ENCODE peak calls at places on chromosomes 11 and 22, in four cellular contexts. Q is esophagus muscularis mucosa, A is adrenal gland, Y is HL-60. T is an unnamed sample.

GRCh38 chr11:86955674-86956522 is 703 bp upstream of the FZD4 start:
- DNase-seq in Q (peak; percentile 96), A (peak; percentile 86), Y (no peak), T (peak; percentile 90)

GRCh38 chr11:63020671-63021255 is 5.1 kb upstream of the SLC22A8 start:
- DNase-seq in Q (no peak), A (no peak), Y (no peak), T (no peak)

GRCh38 chr11:69099193-69099592 is 50.5 kb downstream of the TPCN2 start:
- DNase-seq in Q (no peak), A (no peak), Y (no peak), T (no peak)

GRCh38 chr11:109040303-109040702 is 375.4 kb downstream of the DDX10 start:
- DNase-seq in Q (peak; percentile 7), A (no peak), Y (no peak), T (no peak)

GRCh38 chr11:70185348-70186055 is 17.6 kb upstream of the FADD start:
- DNase-seq in Q (no peak), A (no peak), Y (no peak), T (no peak)

GRCh38 chr11:9172394-9172793 is 81.0 kb upstream of the SCUBE2 start:
- DNase-seq in Q (no peak), A (no peak), Y (no peak), T (no peak)

GRCh38 chr11:73189315-73189714 is 28.8 kb upstream of the P2RY2 start:
- DNase-seq in Q (no peak), A (peak; percentile 47), Y (peak; percentile 58), T (no peak)

GRCh38 chr11:35466058-35466457 is 46.7 kb upstream of the SLC1A2 start:
- DNase-seq in Q (no peak), A (no peak), Y (no peak), T (no peak)

GRCh38 chr11:79100093-79100704 is 340.6 kb downstream of the TENM4 start:
- DNase-seq in Q (no peak), A (peak; percentile 44), Y (peak; percentile 25), T (no peak)

GRCh38 chr11:44468338-44468988 is 97.0 kb upstream of the CD82 start:
- DNase-seq in Q (no peak), A (no peak), Y (no peak), T (no peak)

GRCh38 chr22:36191106-36191836 is 10.3 kb downstream of the APOL4 start:
- DNase-seq in Q (no peak), A (peak; percentile 89), Y (no peak), T (peak; percentile 55)

GRCh38 chr22:32411388-32411787 is 659 bp downstream of the RTCB start:
- DNase-seq in Q (peak; percentile 57), A (no peak), Y (no peak), T (no peak)

GRCh38 chr11:75873417-75874148 is 58.6 kb downstream of the UVRAG start:
- DNase-seq in Q (no peak), A (no peak), Y (no peak), T (no peak)

GRCh38 chr11:130609121-130610035 is 160.9 kb downstream of the ADAMTS15 start:
- DNase-seq in Q (peak; percentile 96), A (peak; percentile 61), Y (no peak), T (peak; percentile 64)

GRCh38 chr11:122796128-122796717 is 42.1 kb upstream of the CRTAM start:
- DNase-seq in Q (no peak), A (peak; percentile 52), Y (no peak), T (no peak)

GRCh38 chr11:118263694-118264567 is at the start of gene MPZL2:
- DNase-seq in Q (no peak), A (peak; percentile 27), Y (no peak), T (no peak)

GRCh38 chr11:10349281-10349665 is 44.4 kb downstream of the ADM start:
- DNase-seq in Q (no peak), A (no peak), Y (no peak), T (no peak)

GRCh38 chr11:6459049-6459448 is 14.7 kb downstream of the TRIM3 start:
- DNase-seq in Q (no peak), A (no peak), Y (no peak), T (no peak)

GRCh38 chr11:28505216-28505615 is 397.0 kb downstream of the METTL15 start:
- DNase-seq in Q (no peak), A (no peak), Y (no peak), T (no peak)

GRCh38 chr11:1647901-1648721 is 18.5 kb downstream of the KRTAP5-5 start:
- DNase-seq in Q (no peak), A (no peak), Y (no peak), T (peak; percentile 9)

GRCh38 chr11:44790211-44790610 is 63.4 kb downstream of the TSPAN18 start:
- DNase-seq in Q (no peak), A (no peak), Y (no peak), T (no peak)

GRCh38 chr11:124798991-124799383 is 1.2 kb downstream of the MSANTD2 start:
- DNase-seq in Q (no peak), A (no peak), Y (no peak), T (no peak)

GRCh38 chr11:68223275-68223674 is 10.2 kb upstream of the KMT5B start:
- DNase-seq in Q (no peak), A (no peak), Y (no peak), T (no peak)

GRCh38 chr22:22897036-22897435 is 9.4 kb downstream of the IGLL5 start:
- DNase-seq in Q (no peak), A (no peak), Y (no peak), T (no peak)

GRCh38 chr11:69912911-69913451 is 93.8 kb upstream of the FGF3 start:
- DNase-seq in Q (no peak), A (peak; percentile 46), Y (no peak), T (no peak)

GRCh38 chr11:130729678-130730300 is 186.5 kb downstream of the SNX19 start:
- DNase-seq in Q (no peak), A (no peak), Y (no peak), T (no peak)

GRCh38 chr11:126007263-126007662 is 55.4 kb downstream of the CDON start:
- DNase-seq in Q (no peak), A (no peak), Y (no peak), T (no peak)

GRCh38 chr11:64285885-64286800 is 495 bp downstream of the GPR137 start:
- DNase-seq in Q (no peak), A (peak; percentile 36), Y (no peak), T (no peak)

GRCh38 chr22:35914665-35915476 is 113.8 kb downstream of the RBFOX2 start:
- DNase-seq in Q (no peak), A (peak; percentile 84), Y (no peak), T (no peak)

GRCh38 chr11:1072116-1072820 is 2.4 kb upstream of the MUC2 start:
- DNase-seq in Q (no peak), A (no peak), Y (no peak), T (peak; percentile 5)

GRCh38 chr11:10931761-10932700 is 74.2 kb upstream of the ZBED5 start:
- DNase-seq in Q (peak; percentile 8), A (no peak), Y (no peak), T (peak; percentile 67)

GRCh38 chr11:31479073-31479472 is 30.3 kb downstream of the IMMP1L start:
- DNase-seq in Q (no peak), A (no peak), Y (no peak), T (no peak)

GRCh38 chr11:134244593-134244992 is 8.6 kb downstream of the THYN1 start:
- DNase-seq in Q (no peak), A (no peak), Y (peak; percentile 23), T (no peak)

GRCh38 chr11:29324328-29324727 is 692.5 kb downstream of the KCNA4 start:
- DNase-seq in Q (no peak), A (no peak), Y (no peak), T (no peak)

GRCh38 chr22:50703726-50704509 is 31.3 kb downstream of the SHANK3 start:
- DNase-seq in Q (no peak), A (no peak), Y (no peak), T (no peak)

GRCh38 chr11:8317164-8317563 is 53.5 kb upstream of the LMO1 start:
- DNase-seq in Q (no peak), A (peak; percentile 26), Y (no peak), T (no peak)

GRCh38 chr22:48268771-48269552 is 1506.5 kb downstream of the TBC1D22A start:
- DNase-seq in Q (no peak), A (peak; percentile 2), Y (no peak), T (no peak)

DNA sequence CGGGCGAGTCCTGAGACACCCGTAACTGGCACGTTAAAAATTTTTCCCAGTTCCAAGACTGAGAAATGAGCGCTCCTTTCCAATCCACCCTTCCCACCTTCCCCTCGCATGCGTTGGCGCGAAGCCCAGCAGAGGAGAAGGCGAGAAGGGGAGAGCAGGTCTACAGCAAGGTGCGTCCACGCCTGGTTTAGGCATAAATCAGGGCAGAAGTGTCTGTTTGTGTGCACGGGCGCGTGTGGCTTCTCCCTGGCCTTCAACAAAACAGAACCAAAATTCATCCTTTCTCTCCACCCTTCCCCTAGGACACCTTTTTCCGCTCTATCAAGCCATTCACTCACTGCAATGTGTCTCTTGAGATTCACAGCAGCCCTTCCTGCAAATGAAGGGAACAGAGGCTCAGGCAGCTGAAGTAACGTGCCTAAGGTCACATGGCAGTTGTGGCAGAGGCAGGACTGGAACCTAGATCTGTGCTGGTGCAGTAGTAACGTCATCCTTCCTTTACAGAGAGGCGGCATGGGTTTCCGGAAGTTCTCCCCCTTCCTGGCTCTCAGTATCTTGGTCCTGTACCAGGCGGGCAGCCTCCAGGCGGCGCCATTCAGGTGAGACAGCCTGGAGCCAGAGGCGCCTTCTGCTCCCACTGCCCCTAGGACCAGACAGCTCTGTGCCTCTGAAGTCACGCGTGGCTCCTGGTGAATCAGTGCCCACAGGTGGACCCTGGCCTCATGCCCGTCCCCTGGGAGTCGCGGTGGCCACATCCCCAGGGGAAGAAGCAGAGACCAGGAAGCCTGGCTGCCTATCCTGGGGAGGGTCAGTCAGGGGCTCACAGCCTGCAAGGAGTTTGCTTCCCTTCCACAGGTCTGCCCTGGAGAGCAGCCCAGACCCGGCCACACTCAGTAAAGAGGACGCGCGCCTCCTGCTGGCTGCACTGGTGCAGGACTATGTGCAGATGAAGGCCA is 1.1 kb downstream of the CALCB start:
- DNase-seq in Q (peak; percentile 95), A (peak; percentile 85), Y (peak; percentile 37), T (peak; percentile 26)
- H3K27me3 ChIP-seq in Q (peaks cover 33% of the 10 kb centered on the region), A (peaks cover 31% of the 10 kb centered on the region), Y (peaks cover 18% of the 10 kb centered on the region), T (no peaks in the 10 kb centered on the region)

GRCh38 chr11:113874920-113875413 is 405 bp downstream of the USP28 start:
- DNase-seq in Q (no peak), A (no peak), Y (no peak), T (no peak)
- TF ChIP-seq CTCF in Q (peak; percentile 43), A (no peak), Y (no peak), T (no peak)

DNA sequence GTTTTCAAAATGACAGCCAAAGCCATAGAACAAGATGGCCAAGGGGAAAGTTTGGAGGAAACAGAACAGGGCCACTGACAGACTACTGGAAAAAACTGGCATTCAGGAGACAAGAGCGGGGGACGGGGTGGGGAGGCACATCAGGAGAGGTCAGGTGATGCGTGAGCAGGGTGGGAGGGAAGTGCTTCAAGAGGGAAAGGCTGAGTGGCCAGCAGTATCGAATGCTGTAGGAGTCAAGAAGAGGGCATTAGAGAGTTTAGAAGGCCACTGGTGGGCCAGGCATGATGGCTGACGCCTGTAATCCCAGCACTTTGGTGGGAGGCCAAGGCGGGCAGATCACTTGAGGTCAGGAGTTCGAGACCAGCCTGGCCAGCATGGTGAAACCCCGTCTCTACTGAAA is 8.2 kb downstream of the GTPBP1 start:
- DNase-seq in Q (no peak), A (no peak), Y (no peak), T (no peak)
- H3K27me3 ChIP-seq in Q (no peaks in the 10 kb centered on the region), A (no peaks in the 10 kb centered on the region), Y (no peaks in the 10 kb centered on the region), T (no peaks in the 10 kb centered on the region)

GRCh38 chr22:44330188-44330726 is 17.5 kb upstream of the SHISAL1 start:
- DNase-seq in Q (no peak), A (no peak), Y (no peak), T (no peak)

GRCh38 chr22:44328326-44328725 is 15.6 kb upstream of the SHISAL1 start:
- DNase-seq in Q (no peak), A (no peak), Y (no peak), T (no peak)

GRCh38 chr22:44330727-44331660 is 18.2 kb upstream of the SHISAL1 start:
- DNase-seq in Q (no peak), A (no peak), Y (no peak), T (no peak)

GRCh38 chr22:44328762-44329161 is 16.0 kb upstream of the SHISAL1 start:
- DNase-seq in Q (no peak), A (no peak), Y (no peak), T (no peak)

GRCh38 chr22:44329179-44329796 is 16.5 kb upstream of the SHISAL1 start:
- DNase-seq in Q (no peak), A (no peak), Y (no peak), T (no peak)
- TF ChIP-seq CTCF in Q (no peak), A (no peak), Y (no peak), T (no peak)